ENCODE peak calls at places on chromosomes 13 and 19, in nine cellular contexts. H is heart left ventricle, K is fibroblast of the aortic adventitia, I is upper lobe of left lung, J is NCI-H2081, O is WTC11, Q is ovary, M is choroid plexus epithelial cell, S is breast epithelium. X is an unnamed sample.

GRCh38 chr13:26605845-26606244 is 48.4 kb downstream of the WASF3 start:
- DNase-seq in M (peak), O (peak), J (no peak), K (no peak), S (no peak), I (no peak), H (no peak), Q (no peak), X (no peak)

GRCh38 chr19:11693505-11694499 is 44.9 kb downstream of the ZNF823 start:
- DNase-seq in S (no peak), H (no peak), O (peak), I (no peak), K (peak), Q (no peak), M (peak), J (peak), X (no peak)

GRCh38 chr13:84439108-84439507 is 556.8 kb upstream of the SLITRK1 start:
- DNase-seq in S (no peak), H (no peak), I (no peak), O (no peak), M (peak), K (peak), Q (no peak), J (no peak), X (no peak)

GRCh38 chr13:98083507-98083906 is 59.4 kb upstream of the FARP1 start:
- DNase-seq in J (no peak), M (peak), K (peak), H (no peak), S (no peak), I (no peak), Q (no peak), O (no peak), X (no peak)

GRCh38 chr19:14494910-14495677 is 833 bp downstream of the GIPC1 start:
- DNase-seq in M (no peak), I (peak), O (no peak), K (no peak), S (no peak), Q (no peak), H (no peak), J (no peak), X (no peak)

GRCh38 chr19:42375415-42376176 is 14.5 kb downstream of the CNFN start:
- DNase-seq in S (no peak), H (no peak), I (no peak), K (no peak), M (no peak), O (no peak), J (no peak), Q (no peak), X (no peak)

GRCh38 chr13:24407844-24408243 is 98.5 kb downstream of the C1QTNF9 start:
- DNase-seq in J (no peak), I (no peak), Q (no peak), K (no peak), S (no peak), H (no peak), O (no peak), M (no peak), X (no peak)

GRCh38 chr19:35229601-35230000 is 1.1 kb upstream of the FAM187B start:
- DNase-seq in M (no peak), K (no peak), Q (no peak), O (no peak), S (no peak), H (no peak), I (no peak), J (no peak), X (no peak)

GRCh38 chr13:66414196-66414800 is 815.8 kb downstream of the PCDH9 start:
- DNase-seq in O (no peak), S (no peak), Q (no peak), H (no peak), K (no peak), J (no peak), M (peak), I (no peak), X (no peak)

GRCh38 chr19:6423499-6424189 is 967 bp downstream of the KHSRP start:
- DNase-seq in K (peak), J (no peak), S (no peak), I (peak), O (peak), Q (no peak), M (peak), H (peak), X (no peak)

GRCh38 chr13:43574601-43575000 is 212.2 kb downstream of the ENOX1 start:
- DNase-seq in I (no peak), Q (no peak), H (no peak), K (no peak), J (no peak), S (no peak), O (no peak), M (no peak), X (no peak)

GRCh38 chr13:21033866-21034601 is 27.4 kb downstream of the LATS2 start:
- DNase-seq in J (no peak), S (peak), Q (no peak), I (peak), M (no peak), H (no peak), O (no peak), K (no peak), X (no peak)

GRCh38 chr13:34412817-34413365 is 529.2 kb upstream of the NBEA start:
- DNase-seq in H (no peak), J (no peak), S (no peak), I (no peak), O (no peak), M (no peak), K (peak), Q (no peak), X (no peak)

GRCh38 chr19:3034845-3035541 is 5.9 kb upstream of the TLE2 start:
- DNase-seq in H (no peak), S (peak), I (peak), M (peak), O (no peak), Q (peak), K (peak), J (no peak), X (no peak)

X was measured in osteocyte.